ENCODE peak calls at places on chromosomes 12 and 14, in six cellular contexts. V is right lobe of liver; I is naive thymus-derived CD8-positive, alpha-beta T cell; K is activated CD4-positive, alpha-beta T cell treated with anti-CD3 and anti-CD28 coated beads, Interleukin-2, amount 50 U/mL, for 1 hour; T is hippocampal formation; J is HT1080. A is an unnamed sample.

GRCh38 chr12:3438401-3438800 is 52.6 kb upstream of the PRMT8 start:
- DNase-seq in V (no peak), I (no peak), K (no peak), T (no peak), J (no peak), A (no peak)

GRCh38 chr12:113005759-113006158 is 27.4 kb downstream of the OAS2 start:
- DNase-seq in V (no peak), I (no peak), K (no peak), T (no peak), J (no peak), A (no peak)

GRCh38 chr12:45671254-45671653 is 58.3 kb upstream of the ARID2 start:
- DNase-seq in V (no peak), I (no peak), K (no peak), T (no peak), J (peak; percentile 54), A (no peak)

GRCh38 chr12:121295123-121295745 is 1.3 kb downstream of the CAMKK2 start:
- DNase-seq in V (no peak), I (no peak), K (no peak), T (no peak), J (no peak), A (no peak)

GRCh38 chr12:76303989-76304460 is 44.2 kb downstream of the BBS10 start:
- DNase-seq in V (no peak), I (no peak), K (no peak), T (no peak), J (peak; percentile 65), A (no peak)

GRCh38 chr12:90065301-90065801 is 356.7 kb upstream of the ATP2B1 start:
- DNase-seq in V (no peak), I (no peak), K (no peak), T (no peak), J (no peak), A (no peak)

GRCh38 chr12:21697829-21698630 is 40.4 kb upstream of the LDHB start:
- DNase-seq in V (no peak), I (no peak), K (no peak), T (no peak), J (no peak), A (no peak)

GRCh38 chr14:101134851-101135486 is 231.4 kb upstream of the RTL1 start:
- DNase-seq in V (no peak), I (no peak), K (no peak), T (no peak), J (peak; percentile 20), A (no peak)

GRCh38 chr14:96423446-96424103 is 31.6 kb downstream of the AK7 start:
- DNase-seq in V (no peak), I (no peak), K (no peak), T (no peak), J (no peak), A (no peak)

GRCh38 chr12:132675753-132676152 is 11.4 kb downstream of the POLE start:
- DNase-seq in V (no peak), I (no peak), K (no peak), T (no peak), J (no peak), A (no peak)

GRCh38 chr12:29725587-29726320 is 58.0 kb downstream of the TMTC1 start:
- DNase-seq in V (no peak), I (no peak), K (no peak), T (peak; percentile 7), J (no peak), A (no peak)

GRCh38 chr14:76904100-76904739 is 78.0 kb downstream of the LRRC74A start:
- DNase-seq in V (no peak), I (no peak), K (no peak), T (no peak), J (peak; percentile 66), A (no peak)

GRCh38 chr14:78016532-78016931 is 153.6 kb upstream of the NRXN3 start:
- DNase-seq in V (no peak), I (no peak), K (no peak), T (no peak), J (no peak), A (no peak)